ENCODE peak calls at places on chromosomes 7 and 10, in eight cellular contexts. One of them, this sample, is unnamed.

GRCh38 chr7:92517626-92518025 is 10.7 kb downstream of the PEX1 start:
- DNase-seq in IMR-90: peak; percentile 64
- DNase-seq in WERI-Rb-1: no peak
- DNase-seq in breast epithelium: no peak
- DNase-seq in fibroblast of lung: peak; percentile 3
- DNase-seq in CD4-positive, alpha-beta T cell: no peak
- DNase-seq in K562: no peak
- DNase-seq in psoas muscle: no peak
- DNase-seq in this sample: no peak

GRCh38 chr10:102675151-102675886 is 31.0 kb downstream of the TRIM8 start:
- DNase-seq in psoas muscle: no peak
- DNase-seq in WERI-Rb-1: no peak
- DNase-seq in breast epithelium: no peak
- DNase-seq in CD4-positive, alpha-beta T cell: no peak
- DNase-seq in K562: no peak
- DNase-seq in fibroblast of lung: no peak
- DNase-seq in IMR-90: no peak
- DNase-seq in this sample: peak; percentile 39

GRCh38 chr7:100887186-100887954 is 2.1 kb downstream of the UFSP1 start:
- DNase-seq in CD4-positive, alpha-beta T cell: no peak
- DNase-seq in K562: peak; percentile 75
- DNase-seq in breast epithelium: no peak
- DNase-seq in fibroblast of lung: no peak
- DNase-seq in psoas muscle: no peak
- DNase-seq in WERI-Rb-1: no peak
- DNase-seq in IMR-90: no peak
- DNase-seq in this sample: peak; percentile 89

GRCh38 chr10:117926491-117926890 is 120.2 kb downstream of the RAB11FIP2 start:
- DNase-seq in fibroblast of lung: no peak
- DNase-seq in breast epithelium: no peak
- DNase-seq in K562: no peak
- DNase-seq in psoas muscle: no peak
- DNase-seq in CD4-positive, alpha-beta T cell: no peak
- DNase-seq in WERI-Rb-1: no peak
- DNase-seq in IMR-90: peak; percentile 0
- DNase-seq in this sample: no peak

GRCh38 chr7:27946351-27946750 is 206.4 kb downstream of the TAX1BP1 start:
- DNase-seq in breast epithelium: no peak
- DNase-seq in IMR-90: no peak
- DNase-seq in fibroblast of lung: no peak
- DNase-seq in psoas muscle: no peak
- DNase-seq in K562: no peak
- DNase-seq in WERI-Rb-1: no peak
- DNase-seq in CD4-positive, alpha-beta T cell: no peak
- DNase-seq in this sample: no peak

GRCh38 chr10:122487231-122487765 is 25.9 kb downstream of the HTRA1 start:
- DNase-seq in CD4-positive, alpha-beta T cell: no peak
- DNase-seq in fibroblast of lung: no peak
- DNase-seq in psoas muscle: no peak
- DNase-seq in K562: no peak
- DNase-seq in breast epithelium: no peak
- DNase-seq in WERI-Rb-1: peak; percentile 42
- DNase-seq in IMR-90: peak; percentile 78
- DNase-seq in this sample: peak; percentile 63

GRCh38 chr7:128381161-128381821 is 19.8 kb upstream of the PRRT4 start:
- DNase-seq in breast epithelium: no peak
- DNase-seq in fibroblast of lung: no peak
- DNase-seq in IMR-90: no peak
- DNase-seq in psoas muscle: no peak
- DNase-seq in WERI-Rb-1: peak; percentile 55
- DNase-seq in K562: peak; percentile 88
- DNase-seq in CD4-positive, alpha-beta T cell: peak; percentile 16
- DNase-seq in this sample: no peak

GRCh38 chr7:1555046-1555812 is 776 bp downstream of the TMEM184A start:
- DNase-seq in WERI-Rb-1: peak; percentile 94
- DNase-seq in K562: peak; percentile 82
- DNase-seq in fibroblast of lung: peak; percentile 85
- DNase-seq in CD4-positive, alpha-beta T cell: no peak
- DNase-seq in breast epithelium: peak; percentile 87
- DNase-seq in psoas muscle: peak; percentile 59
- DNase-seq in IMR-90: peak; percentile 89
- DNase-seq in this sample: peak; percentile 91

GRCh38 chr10:33126118-33126517 is 168.1 kb upstream of the ITGB1 start:
- DNase-seq in fibroblast of lung: peak; percentile 69
- DNase-seq in K562: peak; percentile 12
- DNase-seq in breast epithelium: no peak
- DNase-seq in IMR-90: peak; percentile 64
- DNase-seq in psoas muscle: no peak
- DNase-seq in WERI-Rb-1: peak; percentile 9
- DNase-seq in CD4-positive, alpha-beta T cell: no peak
- DNase-seq in this sample: no peak

GRCh38 chr7:35727571-35727970 is 32.6 kb upstream of the HERPUD2 start:
- DNase-seq in CD4-positive, alpha-beta T cell: no peak
- DNase-seq in fibroblast of lung: no peak
- DNase-seq in psoas muscle: no peak
- DNase-seq in K562: no peak
- DNase-seq in IMR-90: no peak
- DNase-seq in breast epithelium: no peak
- DNase-seq in WERI-Rb-1: no peak
- DNase-seq in this sample: no peak

GRCh38 chr7:17130281-17131059 is 168.0 kb upstream of the AHR start:
- DNase-seq in IMR-90: peak; percentile 90
- DNase-seq in breast epithelium: no peak
- DNase-seq in psoas muscle: no peak
- DNase-seq in fibroblast of lung: peak; percentile 85
- DNase-seq in K562: no peak
- DNase-seq in CD4-positive, alpha-beta T cell: no peak
- DNase-seq in WERI-Rb-1: no peak
- DNase-seq in this sample: no peak

GRCh38 chr10:31602541-31603244 is 283.7 kb downstream of the ZEB1 start:
- DNase-seq in WERI-Rb-1: peak; percentile 65
- DNase-seq in fibroblast of lung: peak; percentile 77
- DNase-seq in breast epithelium: peak; percentile 75
- DNase-seq in IMR-90: peak; percentile 73
- DNase-seq in psoas muscle: peak; percentile 92
- DNase-seq in K562: no peak
- DNase-seq in CD4-positive, alpha-beta T cell: no peak
- DNase-seq in this sample: no peak

GRCh38 chr7:284762-285722 is 4.9 kb upstream of the FOXL3 start:
- DNase-seq in WERI-Rb-1: peak; percentile 6
- DNase-seq in psoas muscle: no peak
- DNase-seq in IMR-90: no peak
- DNase-seq in K562: no peak
- DNase-seq in CD4-positive, alpha-beta T cell: no peak
- DNase-seq in fibroblast of lung: no peak
- DNase-seq in breast epithelium: no peak
- DNase-seq in this sample: peak; percentile 73

GRCh38 chr10:128150045-128150493 is 23.8 kb upstream of the MKI67 start:
- DNase-seq in WERI-Rb-1: peak; percentile 87
- DNase-seq in fibroblast of lung: peak; percentile 45
- DNase-seq in IMR-90: peak; percentile 51
- DNase-seq in psoas muscle: peak; percentile 53
- DNase-seq in breast epithelium: no peak
- DNase-seq in CD4-positive, alpha-beta T cell: peak; percentile 72
- DNase-seq in K562: peak; percentile 89
- DNase-seq in this sample: peak; percentile 86

GRCh38 chr10:102804382-102804781 is 32.8 kb downstream of the CYP17A1 start:
- DNase-seq in K562: no peak
- DNase-seq in WERI-Rb-1: no peak
- DNase-seq in IMR-90: no peak
- DNase-seq in CD4-positive, alpha-beta T cell: no peak
- DNase-seq in fibroblast of lung: no peak
- DNase-seq in breast epithelium: no peak
- DNase-seq in psoas muscle: no peak
- DNase-seq in this sample: no peak

GRCh38 chr7:137169282-137169698 is 174.2 kb downstream of the PTN start:
- DNase-seq in breast epithelium: no peak
- DNase-seq in WERI-Rb-1: peak; percentile 49
- DNase-seq in K562: no peak
- DNase-seq in psoas muscle: peak; percentile 13
- DNase-seq in fibroblast of lung: peak; percentile 78
- DNase-seq in CD4-positive, alpha-beta T cell: no peak
- DNase-seq in IMR-90: peak; percentile 85
- DNase-seq in this sample: no peak

GRCh38 chr10:119595134-119595714 is 1.5 kb downstream of the TIAL1 start:
- DNase-seq in K562: no peak
- DNase-seq in IMR-90: peak; percentile 56
- DNase-seq in psoas muscle: no peak
- DNase-seq in CD4-positive, alpha-beta T cell: no peak
- DNase-seq in fibroblast of lung: peak; percentile 71
- DNase-seq in breast epithelium: no peak
- DNase-seq in WERI-Rb-1: no peak
- DNase-seq in this sample: no peak

DNA sequence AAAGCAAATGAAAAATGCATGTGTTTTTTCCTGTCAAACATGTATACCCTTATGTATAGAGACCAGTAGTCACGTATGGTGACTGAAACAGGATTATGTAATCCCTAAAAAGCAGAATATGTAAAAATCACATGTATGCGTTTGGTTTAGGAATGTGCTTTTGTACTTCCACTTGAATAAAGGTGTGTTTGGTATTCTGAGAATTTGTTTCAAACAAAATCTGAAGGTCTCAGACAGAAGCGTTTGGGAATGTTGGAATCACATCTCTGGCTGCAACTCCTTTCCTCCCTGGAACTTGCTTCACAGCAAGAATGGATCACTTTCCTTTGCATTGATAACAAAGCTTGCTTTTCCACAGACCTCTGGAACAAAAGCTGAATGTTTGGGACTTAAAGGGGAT is 17.8 kb downstream of the ZNF655 start:
- DNase-seq in breast epithelium: no peak
- DNase-seq in K562: no peak
- DNase-seq in IMR-90: no peak
- DNase-seq in WERI-Rb-1: no peak
- DNase-seq in fibroblast of lung: no peak
- DNase-seq in CD4-positive, alpha-beta T cell: no peak
- DNase-seq in psoas muscle: no peak
- DNase-seq in this sample: no peak
- H3K27ac ChIP-seq in breast epithelium: no peak overlapping the region
- H3K27ac ChIP-seq in K562: no peak overlapping the region
- H3K27ac ChIP-seq in IMR-90: no peak overlapping the region
- H3K27ac ChIP-seq in WERI-Rb-1: no peak overlapping the region
- H3K27ac ChIP-seq in fibroblast of lung: no peak overlapping the region
- H3K27ac ChIP-seq in CD4-positive, alpha-beta T cell: no peak overlapping the region
- H3K27ac ChIP-seq in psoas muscle: peak overlapping the region; percentile 75
- H3K27ac ChIP-seq in this sample: no peak overlapping the region

DNA sequence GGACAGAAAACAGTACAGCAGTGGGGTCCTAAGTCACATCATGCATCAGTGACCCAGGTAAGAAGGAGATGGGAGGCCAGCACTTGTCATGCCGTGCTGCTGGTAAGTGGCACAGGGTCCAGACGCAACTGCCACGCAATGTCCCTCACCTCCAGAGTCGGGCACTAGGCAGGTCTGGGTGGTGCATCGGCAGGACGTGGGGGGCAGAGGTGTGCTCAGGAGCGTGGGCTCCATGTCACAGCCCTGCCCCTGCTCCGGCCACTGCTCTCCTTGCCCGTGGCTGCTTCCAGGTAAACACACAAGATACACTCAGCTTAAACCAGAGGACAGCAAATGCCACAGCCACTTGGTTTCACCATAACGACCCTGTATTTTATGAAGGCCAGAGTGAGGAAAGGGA is 47.3 kb downstream of the COBL start:
- DNase-seq in CD4-positive, alpha-beta T cell: no peak
- DNase-seq in K562: no peak
- DNase-seq in WERI-Rb-1: no peak
- DNase-seq in fibroblast of lung: no peak
- DNase-seq in breast epithelium: no peak
- DNase-seq in psoas muscle: no peak
- DNase-seq in IMR-90: no peak
- DNase-seq in this sample: no peak
- H3K27ac ChIP-seq in CD4-positive, alpha-beta T cell: no peak overlapping the region
- H3K27ac ChIP-seq in K562: no peak overlapping the region
- H3K27ac ChIP-seq in WERI-Rb-1: no peak overlapping the region
- H3K27ac ChIP-seq in fibroblast of lung: no peak overlapping the region
- H3K27ac ChIP-seq in breast epithelium: peak overlapping the region; percentile 62
- H3K27ac ChIP-seq in psoas muscle: no peak overlapping the region
- H3K27ac ChIP-seq in IMR-90: no peak overlapping the region
- H3K27ac ChIP-seq in this sample: no peak overlapping the region

DNA sequence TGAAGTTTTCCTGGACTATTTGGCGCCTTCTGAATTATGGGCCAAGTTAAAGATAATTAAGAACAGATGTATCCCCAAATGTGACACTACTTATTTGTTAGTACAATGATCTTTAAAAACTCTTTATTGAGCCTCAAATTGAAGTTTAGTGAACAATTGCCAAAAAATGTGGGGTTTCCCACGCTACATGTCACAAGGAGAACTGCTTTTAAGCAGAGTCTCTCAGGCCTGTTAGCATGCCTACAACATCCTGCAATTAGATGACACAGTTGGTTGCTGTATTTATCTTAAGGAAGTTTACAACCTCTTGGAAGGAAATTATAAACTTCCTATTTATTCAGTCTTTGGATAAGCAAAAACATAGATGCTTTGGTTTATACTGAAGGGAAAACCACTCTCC is 733.0 kb downstream of the TNS3 start:
- DNase-seq in breast epithelium: no peak
- DNase-seq in WERI-Rb-1: no peak
- DNase-seq in IMR-90: peak; percentile 71
- DNase-seq in fibroblast of lung: peak; percentile 23
- DNase-seq in CD4-positive, alpha-beta T cell: no peak
- DNase-seq in K562: no peak
- DNase-seq in psoas muscle: no peak
- DNase-seq in this sample: no peak
- H3K27ac ChIP-seq in breast epithelium: no peak overlapping the region
- H3K27ac ChIP-seq in WERI-Rb-1: no peak overlapping the region
- H3K27ac ChIP-seq in IMR-90: no peak overlapping the region
- H3K27ac ChIP-seq in fibroblast of lung: no peak overlapping the region
- H3K27ac ChIP-seq in CD4-positive, alpha-beta T cell: no peak overlapping the region
- H3K27ac ChIP-seq in K562: no peak overlapping the region
- H3K27ac ChIP-seq in psoas muscle: no peak overlapping the region
- H3K27ac ChIP-seq in this sample: no peak overlapping the region

GRCh38 chr7:140639366-140640053 is 1.1 kb downstream of the DENND2A start:
- DNase-seq in fibroblast of lung: peak; percentile 94
- DNase-seq in breast epithelium: no peak
- DNase-seq in CD4-positive, alpha-beta T cell: no peak
- DNase-seq in WERI-Rb-1: peak; percentile 41
- DNase-seq in psoas muscle: peak; percentile 64
- DNase-seq in K562: no peak
- DNase-seq in IMR-90: peak; percentile 90
- DNase-seq in this sample: no peak
- H3K27ac ChIP-seq in fibroblast of lung: peak overlapping the region; percentile 94
- H3K27ac ChIP-seq in breast epithelium: peak overlapping the region; percentile 93
- H3K27ac ChIP-seq in CD4-positive, alpha-beta T cell: no peak overlapping the region
- H3K27ac ChIP-seq in WERI-Rb-1: peak overlapping the region; percentile 83
- H3K27ac ChIP-seq in psoas muscle: peak overlapping the region; percentile 66
- H3K27ac ChIP-seq in K562: no peak overlapping the region
- H3K27ac ChIP-seq in IMR-90: peak overlapping the region; percentile 92
- H3K27ac ChIP-seq in this sample: peak overlapping the region; percentile 53

DNA sequence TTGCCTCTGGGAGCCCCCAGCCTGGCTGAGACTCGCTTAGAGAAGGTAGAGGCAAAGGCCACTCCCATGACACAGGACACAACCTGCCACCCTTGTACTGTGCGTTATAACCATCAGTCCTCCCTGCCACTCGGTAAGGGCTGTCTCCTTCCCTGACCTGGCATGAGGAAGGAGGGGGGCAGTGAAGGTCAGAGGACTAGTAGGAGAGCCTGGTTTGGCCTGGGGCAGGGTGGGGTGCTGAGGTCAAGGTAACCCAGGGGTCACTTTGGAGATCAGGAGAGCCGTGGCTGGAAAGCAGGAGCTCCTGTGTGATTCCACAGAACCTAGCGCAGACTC is 6.9 kb upstream of the TNRC18 start:
- DNase-seq in WERI-Rb-1: no peak
- DNase-seq in psoas muscle: no peak
- DNase-seq in K562: no peak
- DNase-seq in IMR-90: no peak
- DNase-seq in CD4-positive, alpha-beta T cell: no peak
- DNase-seq in fibroblast of lung: no peak
- DNase-seq in breast epithelium: no peak
- DNase-seq in this sample: no peak
- H3K27ac ChIP-seq in WERI-Rb-1: no peak overlapping the region
- H3K27ac ChIP-seq in psoas muscle: peak overlapping the region; percentile 100
- H3K27ac ChIP-seq in K562: no peak overlapping the region
- H3K27ac ChIP-seq in IMR-90: peak overlapping the region; percentile 99
- H3K27ac ChIP-seq in CD4-positive, alpha-beta T cell: no peak overlapping the region
- H3K27ac ChIP-seq in fibroblast of lung: no peak overlapping the region
- H3K27ac ChIP-seq in breast epithelium: peak overlapping the region; percentile 99
- H3K27ac ChIP-seq in this sample: peak overlapping the region; percentile 96